ENCODE peak calls at places on chromosomes 3 and 15, in seven cellular contexts. One of them, this sample, is unnamed.

GRCh38 chr3:139797724-139798343 is 120.1 kb upstream of the NMNAT3 start:
- DNase-seq in PC-9: peak; percentile 21
- DNase-seq in gastrocnemius medialis: no peak
- DNase-seq in fibroblast of pulmonary artery: peak; percentile 43
- DNase-seq in stomach: no peak
- DNase-seq in mammary epithelial cell: peak; percentile 24
- DNase-seq in tibial nerve: peak; percentile 13
- DNase-seq in this sample: no peak

GRCh38 chr3:194069421-194070219 is 66.3 kb upstream of the HES1 start:
- DNase-seq in PC-9: no peak
- DNase-seq in gastrocnemius medialis: no peak
- DNase-seq in tibial nerve: no peak
- DNase-seq in stomach: no peak
- DNase-seq in mammary epithelial cell: peak; percentile 56
- DNase-seq in fibroblast of pulmonary artery: peak; percentile 66
- DNase-seq in this sample: no peak

GRCh38 chr3:22835041-22835440 is 368.1 kb upstream of the UBE2E2 start:
- DNase-seq in mammary epithelial cell: peak; percentile 2
- DNase-seq in stomach: no peak
- DNase-seq in PC-9: peak; percentile 5
- DNase-seq in gastrocnemius medialis: no peak
- DNase-seq in fibroblast of pulmonary artery: peak; percentile 1
- DNase-seq in tibial nerve: no peak
- DNase-seq in this sample: no peak

GRCh38 chr15:47401427-47401826 is 315.9 kb upstream of the SEMA6D start:
- DNase-seq in fibroblast of pulmonary artery: no peak
- DNase-seq in tibial nerve: no peak
- DNase-seq in mammary epithelial cell: no peak
- DNase-seq in PC-9: no peak
- DNase-seq in gastrocnemius medialis: no peak
- DNase-seq in stomach: no peak
- DNase-seq in this sample: no peak

GRCh38 chr15:57541805-57542504 is 49.7 kb upstream of the MYZAP start:
- DNase-seq in tibial nerve: peak; percentile 89
- DNase-seq in mammary epithelial cell: peak; percentile 53
- DNase-seq in stomach: peak; percentile 72
- DNase-seq in gastrocnemius medialis: no peak
- DNase-seq in fibroblast of pulmonary artery: peak; percentile 86
- DNase-seq in PC-9: peak; percentile 70
- DNase-seq in this sample: peak; percentile 74

GRCh38 chr3:188881954-188882641 is 289.7 kb upstream of the TPRG1 start:
- DNase-seq in stomach: no peak
- DNase-seq in PC-9: no peak
- DNase-seq in gastrocnemius medialis: no peak
- DNase-seq in tibial nerve: no peak
- DNase-seq in mammary epithelial cell: peak; percentile 62
- DNase-seq in fibroblast of pulmonary artery: peak; percentile 85
- DNase-seq in this sample: no peak

GRCh38 chr3:95167748-95168147 is 1104.9 kb downstream of the NSUN3 start:
- DNase-seq in gastrocnemius medialis: no peak
- DNase-seq in mammary epithelial cell: no peak
- DNase-seq in fibroblast of pulmonary artery: no peak
- DNase-seq in tibial nerve: no peak
- DNase-seq in stomach: no peak
- DNase-seq in PC-9: no peak
- DNase-seq in this sample: no peak

GRCh38 chr3:185586644-185586964 is 509 bp downstream of the SENP2 start:
- DNase-seq in tibial nerve: peak; percentile 30
- DNase-seq in stomach: no peak
- DNase-seq in PC-9: no peak
- DNase-seq in mammary epithelial cell: no peak
- DNase-seq in fibroblast of pulmonary artery: no peak
- DNase-seq in gastrocnemius medialis: no peak
- DNase-seq in this sample: no peak

GRCh38 chr3:137692803-137693431 is 71.2 kb upstream of the SOX14 start:
- DNase-seq in stomach: no peak
- DNase-seq in gastrocnemius medialis: no peak
- DNase-seq in mammary epithelial cell: peak; percentile 16
- DNase-seq in tibial nerve: no peak
- DNase-seq in fibroblast of pulmonary artery: no peak
- DNase-seq in PC-9: peak; percentile 19
- DNase-seq in this sample: no peak

GRCh38 chr3:53823956-53824320 is 22.3 kb downstream of the CHDH start:
- DNase-seq in fibroblast of pulmonary artery: no peak
- DNase-seq in tibial nerve: no peak
- DNase-seq in mammary epithelial cell: no peak
- DNase-seq in gastrocnemius medialis: no peak
- DNase-seq in PC-9: no peak
- DNase-seq in stomach: peak; percentile 8
- DNase-seq in this sample: no peak

GRCh38 chr3:124076231-124076630 is 84.3 kb upstream of the ROPN1 start:
- DNase-seq in gastrocnemius medialis: no peak
- DNase-seq in stomach: no peak
- DNase-seq in mammary epithelial cell: no peak
- DNase-seq in fibroblast of pulmonary artery: no peak
- DNase-seq in PC-9: no peak
- DNase-seq in tibial nerve: no peak
- DNase-seq in this sample: no peak

GRCh38 chr3:155766206-155766605 is 21.3 kb upstream of the PLCH1 start:
- DNase-seq in fibroblast of pulmonary artery: peak; percentile 30
- DNase-seq in PC-9: no peak
- DNase-seq in stomach: no peak
- DNase-seq in tibial nerve: no peak
- DNase-seq in mammary epithelial cell: peak; percentile 63
- DNase-seq in gastrocnemius medialis: no peak
- DNase-seq in this sample: no peak

GRCh38 chr3:41202834-41203345 is 3.6 kb downstream of the CTNNB1 start:
- DNase-seq in tibial nerve: peak; percentile 32
- DNase-seq in fibroblast of pulmonary artery: peak; percentile 73
- DNase-seq in gastrocnemius medialis: no peak
- DNase-seq in PC-9: peak; percentile 3
- DNase-seq in mammary epithelial cell: peak; percentile 70
- DNase-seq in stomach: no peak
- DNase-seq in this sample: no peak

GRCh38 chr3:170499562-170500156 is 81.0 kb downstream of the CLDN11 start:
- DNase-seq in tibial nerve: peak; percentile 21
- DNase-seq in stomach: peak; percentile 42
- DNase-seq in mammary epithelial cell: peak; percentile 41
- DNase-seq in fibroblast of pulmonary artery: peak; percentile 71
- DNase-seq in gastrocnemius medialis: no peak
- DNase-seq in PC-9: no peak
- DNase-seq in this sample: no peak

GRCh38 chr15:81015595-81016252 is 15.0 kb downstream of the TLNRD1 start:
- DNase-seq in stomach: no peak
- DNase-seq in fibroblast of pulmonary artery: no peak
- DNase-seq in tibial nerve: no peak
- DNase-seq in gastrocnemius medialis: no peak
- DNase-seq in PC-9: no peak
- DNase-seq in mammary epithelial cell: no peak
- DNase-seq in this sample: no peak

GRCh38 chr15:75578206-75578947 is 738 bp downstream of the PTPN9 start:
- DNase-seq in gastrocnemius medialis: no peak
- DNase-seq in mammary epithelial cell: peak; percentile 14
- DNase-seq in fibroblast of pulmonary artery: no peak
- DNase-seq in PC-9: peak; percentile 18
- DNase-seq in stomach: peak; percentile 44
- DNase-seq in tibial nerve: no peak
- DNase-seq in this sample: no peak

GRCh38 chr15:52801748-52802085 is 11.6 kb upstream of the ONECUT1 start:
- DNase-seq in stomach: no peak
- DNase-seq in mammary epithelial cell: no peak
- DNase-seq in gastrocnemius medialis: no peak
- DNase-seq in tibial nerve: no peak
- DNase-seq in fibroblast of pulmonary artery: no peak
- DNase-seq in PC-9: no peak
- DNase-seq in this sample: no peak

GRCh38 chr15:52805351-52806283 is 15.5 kb upstream of the ONECUT1 start:
- DNase-seq in mammary epithelial cell: no peak
- DNase-seq in PC-9: no peak
- DNase-seq in stomach: no peak
- DNase-seq in tibial nerve: no peak
- DNase-seq in fibroblast of pulmonary artery: no peak
- DNase-seq in gastrocnemius medialis: no peak
- DNase-seq in this sample: no peak

GRCh38 chr15:52802110-52802509 is 12.0 kb upstream of the ONECUT1 start:
- DNase-seq in fibroblast of pulmonary artery: no peak
- DNase-seq in mammary epithelial cell: no peak
- DNase-seq in gastrocnemius medialis: no peak
- DNase-seq in stomach: no peak
- DNase-seq in PC-9: no peak
- DNase-seq in tibial nerve: no peak
- DNase-seq in this sample: no peak

GRCh38 chr15:52804526-52805081 is 14.5 kb upstream of the ONECUT1 start:
- DNase-seq in PC-9: no peak
- DNase-seq in mammary epithelial cell: no peak
- DNase-seq in tibial nerve: no peak
- DNase-seq in stomach: no peak
- DNase-seq in gastrocnemius medialis: no peak
- DNase-seq in fibroblast of pulmonary artery: no peak
- DNase-seq in this sample: no peak

GRCh38 chr15:52803543-52804306 is 13.6 kb upstream of the ONECUT1 start:
- DNase-seq in stomach: no peak
- DNase-seq in gastrocnemius medialis: no peak
- DNase-seq in fibroblast of pulmonary artery: no peak
- DNase-seq in mammary epithelial cell: no peak
- DNase-seq in PC-9: no peak
- DNase-seq in tibial nerve: no peak
- DNase-seq in this sample: no peak
- H3K4me3 ChIP-seq in stomach: peak overlapping the region; percentile 12
- H3K4me3 ChIP-seq in gastrocnemius medialis: no peak overlapping the region
- H3K4me3 ChIP-seq in fibroblast of pulmonary artery: no peak overlapping the region
- H3K4me3 ChIP-seq in mammary epithelial cell: no peak overlapping the region
- H3K4me3 ChIP-seq in PC-9: no peak overlapping the region
- H3K4me3 ChIP-seq in tibial nerve: peak overlapping the region; percentile 13
- H3K4me3 ChIP-seq in this sample: no peak overlapping the region

DNA sequence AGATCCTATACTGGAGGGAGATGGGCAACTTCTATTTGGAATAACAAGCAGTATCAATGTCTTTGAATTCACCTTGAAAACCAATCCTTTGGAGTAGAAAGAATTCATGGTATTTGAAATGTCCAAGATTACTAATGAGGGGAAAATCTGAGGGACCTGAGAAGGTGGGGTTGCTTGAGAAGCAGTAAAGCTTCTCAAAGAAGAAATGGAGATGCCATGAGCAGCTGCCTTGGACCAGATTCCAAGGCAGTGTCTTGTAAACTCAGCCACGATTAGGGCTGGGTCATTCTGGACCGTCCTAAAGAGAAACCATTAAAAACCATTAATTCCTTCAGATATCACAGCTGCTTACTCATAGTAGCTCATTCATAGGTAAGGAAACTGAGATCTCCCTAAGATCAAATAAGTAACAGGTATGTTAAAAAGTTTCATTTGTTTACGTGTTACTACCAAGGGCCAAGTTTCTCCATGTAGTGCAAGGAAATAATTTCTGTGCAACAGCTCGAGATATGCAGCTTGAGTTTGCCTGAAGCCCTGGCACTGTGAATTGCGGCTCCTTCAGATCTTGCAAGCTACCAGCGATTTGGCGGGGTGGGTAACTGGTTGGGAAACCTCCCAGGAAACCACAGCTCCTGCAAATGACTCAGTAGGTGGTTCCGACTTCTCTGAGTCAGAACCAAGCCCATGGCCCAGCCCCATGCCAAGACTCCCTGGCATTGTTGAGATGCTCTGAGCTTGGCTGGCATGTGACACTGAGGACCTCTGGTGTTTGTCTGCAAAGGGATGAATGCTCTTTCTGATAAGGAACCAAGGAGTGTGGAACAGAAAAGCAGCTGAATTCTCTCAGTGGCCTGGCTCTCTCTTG is 296.8 kb downstream of the RORA start:
- DNase-seq in stomach: peak; percentile 59
- DNase-seq in PC-9: peak; percentile 85
- DNase-seq in tibial nerve: no peak
- DNase-seq in gastrocnemius medialis: peak; percentile 89
- DNase-seq in mammary epithelial cell: peak; percentile 93
- DNase-seq in fibroblast of pulmonary artery: peak; percentile 61
- DNase-seq in this sample: peak; percentile 72
- TF ChIP-seq CTCF in stomach: no peak
- TF ChIP-seq CTCF in PC-9: peak; percentile 64
- TF ChIP-seq CTCF in tibial nerve: no peak
- TF ChIP-seq CTCF in gastrocnemius medialis: peak; percentile 68
- TF ChIP-seq CTCF in mammary epithelial cell: peak; percentile 79
- TF ChIP-seq CTCF in fibroblast of pulmonary artery: no peak
- TF ChIP-seq CTCF in this sample: no peak

GRCh38 chr15:37016287-37016686 is 84.1 kb downstream of the MEIS2 start:
- DNase-seq in fibroblast of pulmonary artery: peak; percentile 86
- DNase-seq in gastrocnemius medialis: no peak
- DNase-seq in stomach: no peak
- DNase-seq in tibial nerve: peak; percentile 17
- DNase-seq in PC-9: no peak
- DNase-seq in mammary epithelial cell: no peak
- DNase-seq in this sample: no peak

GRCh38 chr15:37020852-37021251 is 79.5 kb downstream of the MEIS2 start:
- DNase-seq in fibroblast of pulmonary artery: no peak
- DNase-seq in tibial nerve: no peak
- DNase-seq in mammary epithelial cell: no peak
- DNase-seq in gastrocnemius medialis: no peak
- DNase-seq in stomach: no peak
- DNase-seq in PC-9: no peak
- DNase-seq in this sample: no peak

GRCh38 chr15:37015476-37015875 is 84.9 kb downstream of the MEIS2 start:
- DNase-seq in fibroblast of pulmonary artery: peak; percentile 32
- DNase-seq in tibial nerve: no peak
- DNase-seq in stomach: no peak
- DNase-seq in gastrocnemius medialis: no peak
- DNase-seq in mammary epithelial cell: no peak
- DNase-seq in PC-9: no peak
- DNase-seq in this sample: no peak

GRCh38 chr15:37017031-37017625 is 83.2 kb downstream of the MEIS2 start:
- DNase-seq in tibial nerve: no peak
- DNase-seq in stomach: no peak
- DNase-seq in PC-9: no peak
- DNase-seq in mammary epithelial cell: no peak
- DNase-seq in fibroblast of pulmonary artery: no peak
- DNase-seq in gastrocnemius medialis: no peak
- DNase-seq in this sample: no peak

GRCh38 chr15:37019479-37020433 is 80.6 kb downstream of the MEIS2 start:
- DNase-seq in PC-9: no peak
- DNase-seq in fibroblast of pulmonary artery: peak; percentile 70
- DNase-seq in tibial nerve: no peak
- DNase-seq in mammary epithelial cell: no peak
- DNase-seq in stomach: peak; percentile 31
- DNase-seq in gastrocnemius medialis: no peak
- DNase-seq in this sample: no peak
- H3K4me3 ChIP-seq in PC-9: no peak overlapping the region
- H3K4me3 ChIP-seq in fibroblast of pulmonary artery: peak overlapping the region; percentile 20
- H3K4me3 ChIP-seq in tibial nerve: no peak overlapping the region
- H3K4me3 ChIP-seq in mammary epithelial cell: no peak overlapping the region
- H3K4me3 ChIP-seq in stomach: peak overlapping the region; percentile 15
- H3K4me3 ChIP-seq in gastrocnemius medialis: no peak overlapping the region
- H3K4me3 ChIP-seq in this sample: no peak overlapping the region

DNA sequence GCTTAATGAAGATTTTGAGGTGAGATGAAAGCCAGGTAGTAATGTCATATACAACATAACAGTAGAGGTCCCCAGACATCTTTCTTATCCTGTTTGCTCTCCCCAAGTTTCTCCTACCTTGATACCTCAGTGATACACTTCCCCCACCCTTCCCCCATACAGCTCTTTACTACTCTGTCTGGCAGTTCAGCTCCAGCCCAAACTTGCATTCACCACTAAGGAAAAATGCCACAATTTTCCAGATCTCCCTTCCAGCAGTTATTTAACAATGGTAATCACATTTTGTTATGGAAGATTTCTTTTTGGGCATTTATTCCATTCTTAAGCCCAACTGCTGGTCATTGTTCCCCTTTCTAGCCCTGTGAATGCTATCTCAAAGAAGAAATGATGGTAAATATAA is 34.9 kb upstream of the ITGA11 start:
- DNase-seq in PC-9: no peak
- DNase-seq in tibial nerve: no peak
- DNase-seq in gastrocnemius medialis: no peak
- DNase-seq in mammary epithelial cell: no peak
- DNase-seq in fibroblast of pulmonary artery: no peak
- DNase-seq in stomach: no peak
- DNase-seq in this sample: no peak
- TF ChIP-seq CTCF in PC-9: no peak
- TF ChIP-seq CTCF in tibial nerve: no peak
- TF ChIP-seq CTCF in gastrocnemius medialis: no peak
- TF ChIP-seq CTCF in mammary epithelial cell: no peak
- TF ChIP-seq CTCF in fibroblast of pulmonary artery: no peak
- TF ChIP-seq CTCF in stomach: no peak
- TF ChIP-seq CTCF in this sample: no peak

This sample was measured in lower leg skin.